ENCODE peak calls at places on chromosomes 12 and 14, in five cellular contexts. R, J, Q, O and L are unnamed samples.

GRCh38 chr12:49094966-49095365 is 365 bp upstream of the DHH start:
- DNase-seq in R (no peak), J (no peak), Q (no peak), O (no peak), L (no peak)

GRCh38 chr12:48744251-48745008 is 27.9 kb upstream of the CCNT1 start:
- DNase-seq in R (no peak), J (no peak), Q (no peak), O (no peak), L (no peak)

GRCh38 chr12:119940881-119941280 is 48.2 kb upstream of the BICDL1 start:
- DNase-seq in R (no peak), J (no peak), Q (peak; percentile 20), O (no peak), L (no peak)

GRCh38 chr14:93683241-93683640 is 105.0 kb downstream of the PRIMA1 start:
- DNase-seq in R (no peak), J (no peak), Q (peak; percentile 30), O (no peak), L (peak; percentile 56)

GRCh38 chr12:104672501-104673265 is 215.9 kb downstream of the CHST11 start:
- DNase-seq in R (no peak), J (no peak), Q (peak; percentile 24), O (peak; percentile 75), L (no peak)

GRCh38 chr12:80690513-80690912 is 16.9 kb upstream of the MYF6 start:
- DNase-seq in R (no peak), J (no peak), Q (no peak), O (no peak), L (no peak)

GRCh38 chr12:26954027-26954426 is 15.8 kb downstream of the FGFR1OP2 start:
- DNase-seq in R (no peak), J (no peak), Q (no peak), O (no peak), L (no peak)

GRCh38 chr12:39426636-39427245 is 16.2 kb downstream of the KIF21A start:
- DNase-seq in R (no peak), J (no peak), Q (no peak), O (no peak), L (no peak)

GRCh38 chr12:3972576-3972975 is 99.4 kb upstream of the PARP11 start:
- DNase-seq in R (no peak), J (no peak), Q (no peak), O (no peak), L (no peak)

GRCh38 chr14:55957950-55958349 is 160.3 kb upstream of the PELI2 start:
- DNase-seq in R (no peak), J (no peak), Q (no peak), O (no peak), L (no peak)

GRCh38 chr14:21108791-21109190 is 7.9 kb downstream of the TMEM253 start:
- DNase-seq in R (no peak), J (no peak), Q (no peak), O (no peak), L (no peak)

GRCh38 chr14:54622189-54622958 is 55.4 kb downstream of the SAMD4A start:
- DNase-seq in R (no peak), J (peak; percentile 35), Q (no peak), O (no peak), L (no peak)

GRCh38 chr12:130967631-130968030 is 13.9 kb downstream of the ADGRD1 start:
- DNase-seq in R (no peak), J (no peak), Q (no peak), O (no peak), L (no peak)

GRCh38 chr12:114414866-114415524 is 9.1 kb upstream of the TBX5 start:
- DNase-seq in R (no peak), J (no peak), Q (no peak), O (no peak), L (no peak)

GRCh38 chr12:38370311-38370710 is 53.7 kb downstream of the ALG10B start:
- DNase-seq in R (no peak), J (no peak), Q (no peak), O (no peak), L (no peak)

GRCh38 chr14:67359319-67359774 is 257 bp downstream of the ATP6V1D start:
- DNase-seq in R (peak; percentile 1), J (no peak), Q (peak; percentile 17), O (no peak), L (no peak)

GRCh38 chr14:38425324-38425976 is 169.6 kb upstream of the CLEC14A start:
- DNase-seq in R (no peak), J (no peak), Q (no peak), O (no peak), L (no peak)

GRCh38 chr12:69415471-69416275 is 54.5 kb upstream of the FRS2 start:
- DNase-seq in R (no peak), J (no peak), Q (peak; percentile 42), O (peak; percentile 5), L (peak; percentile 85)

GRCh38 chr14:99724196-99724891 is 40.2 kb downstream of the CYP46A1 start:
- DNase-seq in R (no peak), J (no peak), Q (no peak), O (no peak), L (no peak)

GRCh38 chr12:14243941-14244340 is 121.5 kb upstream of the ATF7IP start:
- DNase-seq in R (no peak), J (no peak), Q (no peak), O (no peak), L (no peak)

GRCh38 chr14:47555333-47555732 is 120.1 kb downstream of the MDGA2 start:
- DNase-seq in R (no peak), J (no peak), Q (no peak), O (no peak), L (no peak)

GRCh38 chr12:76927170-76927784 is 48.5 kb upstream of the CSRP2 start:
- DNase-seq in R (no peak), J (no peak), Q (peak; percentile 43), O (no peak), L (peak; percentile 51)

GRCh38 chr12:77724367-77724957 is 106.2 kb upstream of the NAV3 start:
- DNase-seq in R (no peak), J (no peak), Q (peak; percentile 30), O (no peak), L (no peak)

GRCh38 chr12:116520801-116521471 is 38.2 kb upstream of the MAP1LC3B2 start:
- DNase-seq in R (no peak), J (no peak), Q (no peak), O (peak; percentile 50), L (no peak)

GRCh38 chr14:100661340-100661712 is 65.4 kb upstream of the DLK1 start:
- DNase-seq in R (no peak), J (no peak), Q (no peak), O (peak; percentile 57), L (no peak)

GRCh38 chr12:104280703-104281458 is 22.7 kb upstream of the EID3 start:
- DNase-seq in R (no peak), J (no peak), Q (no peak), O (no peak), L (no peak)